ENCODE peak calls at places on chromosomes 12 and 14, in five cellular contexts. S is HEK293T; Q is GM12865; R is stimulated activated CD4-positive, alpha-beta T cell treated with anti-CD3 and anti-CD28 coated beads, Interleukin-1b, Interleukin-23, amount 100 ng/mL, for 1 hour; N is NCI-H1105. T is an unnamed sample.

GRCh38 chr12:67798763-67799162 is 150.2 kb downstream of the DYRK2 start:
- DNase-seq in Q (no peak), R (no peak), N (no peak), S (no peak), T (no peak)

GRCh38 chr12:13465641-13466040 is 269.1 kb downstream of the EMP1 start:
- DNase-seq in N (no peak), Q (no peak), R (no peak), S (no peak), T (no peak)

GRCh38 chr12:34033628-34034296 is 11.5 kb downstream of the ALG10 start:
- DNase-seq in R (no peak), N (peak), S (peak), Q (peak), T (peak)

GRCh38 chr12:102824218-102824835 is 92.7 kb downstream of the PAH start:
- DNase-seq in R (no peak), Q (peak), S (peak), N (no peak), T (peak)

GRCh38 chr14:77011226-77011762 is 17.2 kb downstream of the IRF2BPL start:
- DNase-seq in N (peak), S (no peak), R (no peak), Q (no peak), T (no peak)

GRCh38 chr14:87229131-87229530 is 763.9 kb downstream of the GALC start:
- DNase-seq in Q (no peak), S (no peak), N (no peak), R (no peak), T (no peak)

GRCh38 chr12:63787306-63787705 is 7.6 kb downstream of the RXYLT1 start:
- DNase-seq in Q (no peak), S (no peak), N (no peak), R (no peak), T (no peak)

GRCh38 chr12:76277480-76277879 is 70.7 kb downstream of the BBS10 start:
- DNase-seq in S (no peak), N (no peak), R (no peak), Q (no peak), T (no peak)

GRCh38 chr14:76867536-76868452 is 41.6 kb downstream of the LRRC74A start:
- DNase-seq in Q (peak), R (no peak), N (no peak), S (no peak), T (no peak)

GRCh38 chr12:38053113-38053512 is 263.5 kb upstream of the ALG10B start:
- DNase-seq in Q (no peak), S (no peak), R (no peak), N (peak), T (no peak)

GRCh38 chr14:104333903-104334811 is 195.8 kb downstream of the KIF26A start:
- DNase-seq in S (no peak), Q (no peak), R (no peak), N (no peak), T (no peak)

GRCh38 chr12:22667122-22667521 is 42.2 kb downstream of the ETNK1 start:
- DNase-seq in R (no peak), S (no peak), Q (no peak), N (no peak), T (no peak)

GRCh38 chr12:85424581-85425348 is 144.7 kb downstream of the ALX1 start:
- DNase-seq in N (no peak), R (no peak), Q (peak), S (peak), T (peak)

GRCh38 chr14:51291016-51291415 is 51.0 kb downstream of the TMX1 start:
- DNase-seq in Q (no peak), S (no peak), R (no peak), N (no peak), T (no peak)

T was measured in GM20000.